ENCODE peak calls at places on chromosomes 5 and 9, in ten cellular contexts. One of them, this sample, is unnamed. For H3K4me1, the result is how much of the 10 kb centered on the place peaks cover.

GRCh38 chr9:68819065-68819464 is 114.0 kb downstream of the PIP5K1B start:
- DNase-seq in heart left ventricle: no peak
- DNase-seq in H1: no peak
- DNase-seq in aorta: no peak
- DNase-seq in small intestine: no peak
- DNase-seq in GM23248: no peak
- DNase-seq in MM.1S: no peak
- DNase-seq in colonic mucosa: no peak
- DNase-seq in A549: no peak
- DNase-seq in ovary: no peak
- DNase-seq in this sample: no peak

GRCh38 chr5:10645146-10645545 is 81.3 kb downstream of the ANKRD33B start:
- DNase-seq in H1: no peak
- DNase-seq in MM.1S: no peak
- DNase-seq in aorta: no peak
- DNase-seq in colonic mucosa: no peak
- DNase-seq in small intestine: no peak
- DNase-seq in A549: no peak
- DNase-seq in GM23248: no peak
- DNase-seq in heart left ventricle: no peak
- DNase-seq in ovary: no peak
- DNase-seq in this sample: no peak

GRCh38 chr9:111851536-111851935 is 45.1 kb upstream of the UGCG start:
- DNase-seq in MM.1S: no peak
- DNase-seq in heart left ventricle: no peak
- DNase-seq in small intestine: peak
- DNase-seq in H1: no peak
- DNase-seq in aorta: no peak
- DNase-seq in A549: peak
- DNase-seq in ovary: no peak
- DNase-seq in colonic mucosa: no peak
- DNase-seq in GM23248: peak
- DNase-seq in this sample: no peak

GRCh38 chr5:95620870-95621838 is 1.3 kb downstream of the GPR150 start:
- DNase-seq in aorta: peak
- DNase-seq in heart left ventricle: peak
- DNase-seq in H1: peak
- DNase-seq in small intestine: no peak
- DNase-seq in MM.1S: no peak
- DNase-seq in A549: peak
- DNase-seq in GM23248: peak
- DNase-seq in ovary: peak
- DNase-seq in colonic mucosa: peak
- DNase-seq in this sample: no peak

GRCh38 chr9:99824378-99825157 is 2.9 kb downstream of the NR4A3 start:
- DNase-seq in colonic mucosa: peak
- DNase-seq in ovary: peak
- DNase-seq in H1: peak
- DNase-seq in heart left ventricle: peak
- DNase-seq in small intestine: peak
- DNase-seq in A549: peak
- DNase-seq in MM.1S: peak
- DNase-seq in GM23248: peak
- DNase-seq in aorta: peak
- DNase-seq in this sample: peak

GRCh38 chr5:23303433-23303832 is 204.0 kb upstream of the PRDM9 start:
- DNase-seq in GM23248: no peak
- DNase-seq in ovary: no peak
- DNase-seq in A549: no peak
- DNase-seq in colonic mucosa: no peak
- DNase-seq in aorta: no peak
- DNase-seq in small intestine: no peak
- DNase-seq in MM.1S: no peak
- DNase-seq in heart left ventricle: no peak
- DNase-seq in H1: no peak
- DNase-seq in this sample: no peak

GRCh38 chr5:135964670-135965320 is 10.0 kb upstream of the LECT2 start:
- DNase-seq in colonic mucosa: no peak
- DNase-seq in A549: no peak
- DNase-seq in aorta: no peak
- DNase-seq in small intestine: no peak
- DNase-seq in ovary: no peak
- DNase-seq in GM23248: peak
- DNase-seq in MM.1S: no peak
- DNase-seq in H1: no peak
- DNase-seq in heart left ventricle: no peak
- DNase-seq in this sample: no peak

GRCh38 chr9:76657265-76657664 is 107.0 kb upstream of the PCA3 start:
- DNase-seq in H1: no peak
- DNase-seq in MM.1S: no peak
- DNase-seq in colonic mucosa: no peak
- DNase-seq in GM23248: no peak
- DNase-seq in A549: no peak
- DNase-seq in heart left ventricle: no peak
- DNase-seq in aorta: no peak
- DNase-seq in small intestine: no peak
- DNase-seq in ovary: no peak
- DNase-seq in this sample: no peak

GRCh38 chr9:132594412-132594811 is 12.0 kb downstream of the BARHL1 start:
- DNase-seq in small intestine: no peak
- DNase-seq in aorta: no peak
- DNase-seq in MM.1S: no peak
- DNase-seq in A549: no peak
- DNase-seq in H1: no peak
- DNase-seq in colonic mucosa: no peak
- DNase-seq in ovary: no peak
- DNase-seq in GM23248: no peak
- DNase-seq in heart left ventricle: no peak
- DNase-seq in this sample: no peak

DNA sequence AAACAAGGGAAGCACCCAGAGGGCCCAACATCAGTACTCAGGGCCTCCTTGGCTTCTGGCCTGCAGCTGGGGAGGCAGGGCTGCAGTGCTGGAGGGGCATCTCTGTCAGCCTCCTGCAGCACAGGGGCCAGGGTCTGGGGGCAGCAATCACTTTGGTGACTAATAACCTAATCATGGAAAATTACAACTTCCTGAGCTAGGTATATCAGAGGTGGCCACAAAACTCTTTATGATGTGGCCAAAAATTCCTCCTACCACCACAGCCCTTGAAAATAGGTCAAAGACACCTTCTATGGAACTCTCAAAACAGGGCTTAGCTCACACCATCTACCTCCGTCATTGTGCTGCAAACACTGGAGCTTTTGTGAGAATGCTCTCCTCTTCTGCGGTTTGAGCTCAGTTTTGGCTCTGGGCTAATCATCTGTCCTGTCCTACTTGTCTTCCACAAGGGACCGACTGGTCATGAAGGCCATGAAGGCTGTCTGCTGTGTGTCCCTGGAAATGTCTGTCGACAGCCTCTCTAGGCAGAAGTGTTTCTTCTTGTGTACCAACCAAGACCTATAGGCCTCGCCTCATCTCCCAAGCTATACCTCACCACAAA is 28.6 kb downstream of the CSF2 start:
- DNase-seq in H1: no peak
- DNase-seq in aorta: no peak
- DNase-seq in GM23248: no peak
- DNase-seq in heart left ventricle: no peak
- DNase-seq in ovary: no peak
- DNase-seq in colonic mucosa: no peak
- DNase-seq in A549: no peak
- DNase-seq in MM.1S: no peak
- DNase-seq in small intestine: no peak
- DNase-seq in this sample: no peak
- H3K4me1 ChIP-seq in H1: under half
- H3K4me1 ChIP-seq in aorta: under half
- H3K4me1 ChIP-seq in GM23248: half or more
- H3K4me1 ChIP-seq in heart left ventricle: under half
- H3K4me1 ChIP-seq in ovary: under half
- H3K4me1 ChIP-seq in colonic mucosa: under half
- H3K4me1 ChIP-seq in A549: under half
- H3K4me1 ChIP-seq in MM.1S: half or more
- H3K4me1 ChIP-seq in small intestine: under half
- H3K4me1 ChIP-seq in this sample: under half

GRCh38 chr5:137070521-137070920 is 428.6 kb downstream of the SPOCK1 start:
- DNase-seq in GM23248: no peak
- DNase-seq in A549: no peak
- DNase-seq in small intestine: no peak
- DNase-seq in colonic mucosa: no peak
- DNase-seq in ovary: no peak
- DNase-seq in heart left ventricle: no peak
- DNase-seq in aorta: no peak
- DNase-seq in H1: no peak
- DNase-seq in MM.1S: no peak
- DNase-seq in this sample: no peak

GRCh38 chr5:137073192-137073591 is 425.9 kb downstream of the SPOCK1 start:
- DNase-seq in small intestine: no peak
- DNase-seq in GM23248: peak
- DNase-seq in ovary: no peak
- DNase-seq in colonic mucosa: no peak
- DNase-seq in A549: no peak
- DNase-seq in aorta: no peak
- DNase-seq in heart left ventricle: no peak
- DNase-seq in MM.1S: no peak
- DNase-seq in H1: no peak
- DNase-seq in this sample: no peak

GRCh38 chr5:137071941-137072340 is 427.2 kb downstream of the SPOCK1 start:
- DNase-seq in heart left ventricle: no peak
- DNase-seq in GM23248: peak
- DNase-seq in MM.1S: no peak
- DNase-seq in aorta: no peak
- DNase-seq in A549: no peak
- DNase-seq in H1: no peak
- DNase-seq in ovary: no peak
- DNase-seq in small intestine: no peak
- DNase-seq in colonic mucosa: no peak
- DNase-seq in this sample: no peak

GRCh38 chr5:137071526-137071925 is 427.6 kb downstream of the SPOCK1 start:
- DNase-seq in aorta: no peak
- DNase-seq in ovary: no peak
- DNase-seq in heart left ventricle: no peak
- DNase-seq in MM.1S: no peak
- DNase-seq in A549: no peak
- DNase-seq in GM23248: no peak
- DNase-seq in H1: no peak
- DNase-seq in small intestine: no peak
- DNase-seq in colonic mucosa: no peak
- DNase-seq in this sample: no peak

DNA sequence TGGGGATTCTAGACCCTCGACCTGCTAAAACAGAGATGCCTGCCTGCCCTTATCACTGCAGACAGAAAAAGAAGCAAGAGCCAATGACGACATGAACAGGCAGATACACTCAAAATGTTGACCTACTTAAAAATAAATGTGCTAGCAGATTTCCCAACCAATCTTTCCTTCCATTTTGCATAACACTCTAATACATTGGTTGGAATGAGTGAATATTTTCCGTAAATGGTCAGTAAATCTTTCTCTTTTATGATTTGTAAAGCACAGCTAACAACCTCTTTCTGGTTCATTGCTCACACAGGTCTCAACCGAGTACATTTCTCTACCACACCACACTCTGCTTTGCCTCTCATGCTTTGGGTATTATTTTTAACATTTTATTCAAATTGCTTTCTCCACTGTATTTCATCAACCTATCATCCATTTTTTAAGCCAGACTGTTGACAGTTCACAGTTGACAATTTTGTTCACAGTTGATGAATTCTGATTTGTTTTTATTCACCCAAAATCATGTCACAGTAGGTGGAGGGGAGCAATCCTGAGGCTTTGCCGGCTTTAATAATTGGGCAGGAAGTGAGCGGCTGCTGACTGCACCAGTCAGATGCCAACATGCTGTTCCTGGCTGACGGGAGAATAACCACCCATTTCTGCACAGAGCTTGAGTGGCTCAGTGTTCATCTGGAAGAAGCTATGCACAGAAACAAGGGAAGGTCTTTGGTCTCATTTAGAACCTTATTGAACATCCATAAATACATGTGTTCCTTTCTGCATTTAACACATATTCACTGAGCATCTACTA is 426.6 kb downstream of the SPOCK1 start:
- DNase-seq in H1: no peak
- DNase-seq in MM.1S: no peak
- DNase-seq in GM23248: peak
- DNase-seq in heart left ventricle: no peak
- DNase-seq in aorta: no peak
- DNase-seq in colonic mucosa: no peak
- DNase-seq in A549: no peak
- DNase-seq in small intestine: no peak
- DNase-seq in ovary: no peak
- DNase-seq in this sample: no peak
- H3K27ac ChIP-seq in H1: no peak
- H3K27ac ChIP-seq in MM.1S: no peak
- H3K27ac ChIP-seq in GM23248: peak
- H3K27ac ChIP-seq in heart left ventricle: no peak
- H3K27ac ChIP-seq in aorta: peak
- H3K27ac ChIP-seq in colonic mucosa: no peak
- H3K27ac ChIP-seq in A549: no peak
- H3K27ac ChIP-seq in small intestine: peak
- H3K27ac ChIP-seq in ovary: peak
- H3K27ac ChIP-seq in this sample: peak

DNA sequence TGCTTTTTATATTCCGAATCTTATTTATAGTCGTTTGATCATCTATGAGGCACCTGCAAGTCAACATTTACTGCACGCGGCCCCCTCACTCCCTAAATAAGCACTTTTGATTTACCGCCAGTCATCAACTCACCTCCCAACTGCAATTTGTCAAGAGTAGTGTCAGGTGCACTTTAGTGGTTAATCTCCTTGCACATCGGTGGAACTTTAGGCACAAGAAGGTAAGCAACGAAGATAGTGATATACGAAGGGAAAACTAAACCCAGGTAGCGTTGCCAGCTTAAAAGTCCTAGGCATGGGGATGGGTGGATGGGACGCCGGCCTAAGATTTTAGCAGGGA is 513 bp upstream of the RNF180 start:
- DNase-seq in H1: no peak
- DNase-seq in aorta: no peak
- DNase-seq in heart left ventricle: no peak
- DNase-seq in GM23248: no peak
- DNase-seq in MM.1S: no peak
- DNase-seq in small intestine: no peak
- DNase-seq in colonic mucosa: no peak
- DNase-seq in ovary: no peak
- DNase-seq in A549: no peak
- DNase-seq in this sample: no peak
- H3K4me3 ChIP-seq in H1: peak
- H3K4me3 ChIP-seq in aorta: peak
- H3K4me3 ChIP-seq in heart left ventricle: peak
- H3K4me3 ChIP-seq in GM23248: no peak
- H3K4me3 ChIP-seq in MM.1S: peak
- H3K4me3 ChIP-seq in small intestine: no peak
- H3K4me3 ChIP-seq in colonic mucosa: peak
- H3K4me3 ChIP-seq in ovary: peak
- H3K4me3 ChIP-seq in A549: peak
- H3K4me3 ChIP-seq in this sample: peak

DNA sequence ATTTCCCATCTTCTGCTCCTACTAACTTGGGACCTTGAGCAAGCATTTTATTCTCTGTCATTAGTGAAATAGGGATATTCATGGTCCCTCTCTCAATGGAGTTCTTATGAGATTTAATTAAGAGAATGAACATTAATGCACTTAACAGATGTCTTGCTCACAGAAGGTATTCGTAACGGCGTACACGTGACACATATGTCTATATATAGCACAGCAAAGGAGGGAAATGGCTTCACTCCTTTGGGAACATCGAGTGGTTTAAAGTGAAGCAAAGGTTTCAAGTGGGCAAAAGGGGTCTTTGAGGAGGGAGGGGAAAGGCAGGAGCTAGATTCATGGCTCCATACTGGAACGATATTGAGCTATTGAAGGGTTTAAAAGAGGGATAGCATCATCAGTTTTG is 24.6 kb downstream of the KDM4C start:
- DNase-seq in aorta: no peak
- DNase-seq in GM23248: no peak
- DNase-seq in ovary: no peak
- DNase-seq in heart left ventricle: no peak
- DNase-seq in MM.1S: no peak
- DNase-seq in A549: no peak
- DNase-seq in colonic mucosa: no peak
- DNase-seq in H1: no peak
- DNase-seq in small intestine: no peak
- DNase-seq in this sample: no peak
- H3K4me1 ChIP-seq in aorta: under half
- H3K4me1 ChIP-seq in GM23248: under half
- H3K4me1 ChIP-seq in ovary: under half
- H3K4me1 ChIP-seq in heart left ventricle: under half
- H3K4me1 ChIP-seq in MM.1S: under half
- H3K4me1 ChIP-seq in A549: under half
- H3K4me1 ChIP-seq in colonic mucosa: under half
- H3K4me1 ChIP-seq in H1: under half
- H3K4me1 ChIP-seq in small intestine: under half
- H3K4me1 ChIP-seq in this sample: under half